ENCODE peak calls at places on chromosomes 12 and 14, in four cellular contexts. F is stomach, K is AG04449, W is LNCaP clone FGC. J is an unnamed sample.

GRCh38 chr14:42140831-42141279 is 534.2 kb downstream of the LRFN5 start:
- DNase-seq in K (peak), F (no peak), W (no peak), J (no peak)

GRCh38 chr12:50066402-50066801 is 9.0 kb downstream of the ASIC1 start:
- DNase-seq in W (no peak), K (peak), F (no peak), J (no peak)

GRCh38 chr12:9244894-9245293 is 36.7 kb upstream of the PZP start:
- DNase-seq in K (no peak), W (no peak), F (no peak), J (peak)

GRCh38 chr12:25590021-25590721 is 37.1 kb upstream of the LMNTD1 start:
- DNase-seq in F (no peak), W (no peak), K (no peak), J (no peak)

GRCh38 chr14:88727057-88727456 is 65.7 kb downstream of the EML5 start:
- DNase-seq in F (no peak), K (no peak), W (no peak), J (no peak)

GRCh38 chr14:92950773-92951172 is 27.8 kb downstream of the CHGA start:
- DNase-seq in W (no peak), F (no peak), K (no peak), J (no peak)

GRCh38 chr14:48373993-48374392 is 698.6 kb upstream of the MDGA2 start:
- DNase-seq in F (no peak), W (no peak), K (no peak), J (no peak)

GRCh38 chr12:50589650-50590435 is 85.1 kb downstream of the DIP2B start:
- DNase-seq in K (peak), F (no peak), W (no peak), J (no peak)

GRCh38 chr12:116399055-116399454 is 121.6 kb upstream of the MED13L start:
- DNase-seq in K (no peak), W (no peak), F (no peak), J (no peak)

GRCh38 chr12:98388126-98388525 is 127.3 kb upstream of the TMPO start:
- DNase-seq in K (no peak), W (no peak), F (no peak), J (no peak)

GRCh38 chr12:101230547-101230946 is 20.5 kb upstream of the SLC5A8 start:
- DNase-seq in F (no peak), W (no peak), K (peak), J (no peak)

GRCh38 chr12:5507536-5507935 is 75.6 kb downstream of the NTF3 start:
- DNase-seq in F (no peak), K (no peak), W (no peak), J (no peak)

GRCh38 chr12:132213359-132214160 is 69.3 kb downstream of the NOC4L start:
- DNase-seq in W (no peak), F (no peak), K (no peak), J (no peak)

GRCh38 chr12:71900091-71900490 is 38.6 kb upstream of the TPH2 start:
- DNase-seq in K (no peak), F (no peak), W (no peak), J (no peak)

GRCh38 chr12:22276313-22276712 is 58.2 kb downstream of the ST8SIA1 start:
- DNase-seq in F (no peak), W (no peak), K (no peak), J (no peak)

GRCh38 chr14:69887740-69888657 is 8.8 kb downstream of the SMOC1 start:
- DNase-seq in K (no peak), F (no peak), W (no peak), J (no peak)

GRCh38 chr12:108955225-108955835 is 65.5 kb downstream of the SVOP start:
- DNase-seq in W (no peak), F (no peak), K (no peak), J (peak)

GRCh38 chr14:45251912-45252311 is 1.1 kb downstream of the MIS18BP1 start:
- DNase-seq in F (no peak), W (no peak), K (no peak), J (no peak)

GRCh38 chr12:57832966-57833365 is 13.6 kb downstream of the CTDSP2 start:
- DNase-seq in K (no peak), F (no peak), W (no peak), J (no peak)

GRCh38 chr12:67531051-67531450 is 117.5 kb upstream of the DYRK2 start:
- DNase-seq in F (no peak), K (no peak), W (no peak), J (no peak)

GRCh38 chr12:100566887-100567637 is 6.4 kb upstream of the GAS2L3 start:
- DNase-seq in F (no peak), K (no peak), W (no peak), J (peak)

GRCh38 chr12:65926119-65927004 is 102.1 kb downstream of the HMGA2 start:
- DNase-seq in W (no peak), K (no peak), F (no peak), J (no peak)

GRCh38 chr12:56947633-56948535 is 9.5 kb downstream of the RDH16 start:
- DNase-seq in W (no peak), F (no peak), K (no peak), J (no peak)

GRCh38 chr12:40911676-40912075 is 219.4 kb downstream of the CNTN1 start:
- DNase-seq in F (no peak), W (no peak), K (no peak), J (no peak)

GRCh38 chr12:80293759-80294158 is 150.3 kb upstream of the PTPRQ start:
- DNase-seq in F (no peak), K (no peak), W (no peak), J (no peak)

GRCh38 chr12:104549820-104550480 is 93.2 kb downstream of the CHST11 start:
- DNase-seq in K (no peak), W (no peak), F (no peak), J (no peak)

GRCh38 chr12:53623986-53624385 is 2.2 kb downstream of the ATF7 start:
- DNase-seq in F (no peak), W (no peak), K (no peak), J (peak)

GRCh38 chr14:58626441-58626840 is 11.3 kb upstream of the DACT1 start:
- DNase-seq in K (no peak), W (no peak), F (no peak), J (no peak)

GRCh38 chr14:96098309-96098998 is 59.3 kb downstream of the C14orf132 start:
- DNase-seq in W (peak), K (no peak), F (peak), J (peak)

GRCh38 chr14:24443053-24443683 is 592 bp upstream of the SDR39U1 start:
- DNase-seq in K (no peak), W (no peak), F (no peak), J (no peak)

GRCh38 chr14:24441904-24442239 is 704 bp downstream of the SDR39U1 start:
- DNase-seq in K (no peak), F (no peak), W (no peak), J (no peak)

GRCh38 chr14:24441485-24441884 is 1.1 kb downstream of the SDR39U1 start:
- DNase-seq in W (no peak), K (no peak), F (no peak), J (no peak)

GRCh38 chr14:24440606-24441399 is 1.8 kb downstream of the SDR39U1 start:
- DNase-seq in W (no peak), K (no peak), F (no peak), J (no peak)

DNA sequence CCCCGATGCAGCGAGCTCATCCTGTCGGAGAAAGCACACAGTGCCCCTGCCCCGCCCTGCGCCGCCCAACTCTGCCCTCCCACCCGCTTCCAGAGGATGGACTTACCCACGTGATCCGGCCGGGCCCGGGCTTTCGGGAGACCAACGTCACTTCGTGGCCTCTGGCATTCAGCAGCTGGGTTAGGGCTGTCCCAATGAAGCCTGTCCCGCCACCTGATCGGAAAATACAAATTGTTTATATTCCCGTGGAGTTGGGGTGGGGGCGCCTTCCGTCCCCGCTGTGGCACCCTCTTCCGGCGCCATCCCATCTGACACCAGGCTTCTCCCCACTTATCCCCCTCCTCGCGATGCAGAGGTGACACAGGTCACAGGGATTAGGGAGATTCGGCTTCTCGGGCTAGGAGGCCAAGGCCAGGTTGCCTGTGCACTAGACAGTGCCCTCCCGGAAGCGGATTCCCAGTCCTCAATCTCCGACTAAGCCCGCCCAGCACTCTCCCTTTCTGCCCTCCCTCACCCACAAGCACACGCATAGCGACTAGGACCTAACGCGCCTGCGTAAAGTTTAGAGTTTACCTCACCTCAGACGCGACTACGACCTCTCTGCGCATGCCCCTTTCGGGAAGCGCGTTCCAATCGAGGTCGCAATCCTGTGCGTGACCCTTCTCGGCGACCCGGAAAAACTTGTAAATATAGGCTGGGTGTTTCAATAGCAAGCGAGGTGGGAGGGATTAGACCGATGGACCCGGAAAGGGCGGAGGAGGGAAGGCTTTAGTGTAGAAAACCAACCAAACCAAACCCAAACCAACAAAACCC is at the start of gene SDR39U1:
- DNase-seq in W (peak), K (peak), F (peak), J (peak)
- TF ChIP-seq CTCF in W (no peak), K (no peak), F (no peak), J (peak)

GRCh38 chr14:22538671-22539228 is 50.3 kb downstream of the DAD1 start:
- DNase-seq in W (no peak), K (no peak), F (no peak), J (no peak)
- H3K4me3 ChIP-seq in W (no peak), K (no peak), F (no peak), J (no peak)

DNA sequence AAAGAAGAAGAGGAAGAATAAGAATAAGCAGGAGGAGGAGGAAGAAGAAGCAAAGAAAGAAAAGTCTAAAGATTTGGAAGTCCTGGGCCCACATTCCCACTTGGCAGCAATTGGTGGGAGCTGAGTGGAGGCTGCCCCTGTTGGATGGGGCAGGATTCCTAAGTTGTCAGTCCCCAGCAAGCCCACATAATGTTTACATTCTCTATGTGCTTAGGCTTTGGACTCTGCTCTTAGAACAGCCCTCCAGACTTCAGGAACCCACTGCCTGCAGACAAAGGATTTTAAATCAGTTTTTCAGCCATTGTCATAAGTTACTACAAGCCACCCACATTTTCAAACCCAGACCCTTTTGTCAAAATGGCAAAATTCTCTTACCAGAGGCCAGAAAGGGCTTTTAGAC is 92.0 kb downstream of the OTX2 start:
- DNase-seq in K (no peak), W (no peak), F (no peak), J (no peak)
- TF ChIP-seq CTCF in K (no peak), W (no peak), F (no peak), J (no peak)

GRCh38 chr12:96636895-96637294 is 147.5 kb downstream of the CFAP54 start:
- DNase-seq in F (no peak), W (no peak), K (no peak), J (no peak)

DNA sequence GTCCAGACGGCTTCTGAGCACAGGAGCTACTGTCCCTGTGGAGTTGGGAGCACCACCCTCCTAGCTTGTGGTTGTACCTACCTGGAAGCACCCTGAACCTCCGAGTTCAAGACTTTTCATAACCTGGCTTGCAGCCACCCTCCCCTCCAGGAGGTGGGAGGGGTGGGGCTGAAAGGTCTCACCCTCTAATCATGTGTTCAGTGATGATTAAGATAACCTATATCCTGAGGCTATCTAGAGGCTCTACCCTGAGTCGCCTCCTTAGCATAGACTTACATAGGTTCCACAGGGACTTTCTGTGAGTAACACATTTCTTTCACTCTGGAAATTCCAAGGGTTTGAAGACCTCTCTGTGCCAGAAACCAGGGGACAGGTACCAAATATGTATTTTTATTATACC is 146.5 kb downstream of the CFAP54 start:
- DNase-seq in W (no peak), F (no peak), K (no peak), J (no peak)
- H3K4me3 ChIP-seq in W (no peak), F (no peak), K (no peak), J (no peak)

DNA sequence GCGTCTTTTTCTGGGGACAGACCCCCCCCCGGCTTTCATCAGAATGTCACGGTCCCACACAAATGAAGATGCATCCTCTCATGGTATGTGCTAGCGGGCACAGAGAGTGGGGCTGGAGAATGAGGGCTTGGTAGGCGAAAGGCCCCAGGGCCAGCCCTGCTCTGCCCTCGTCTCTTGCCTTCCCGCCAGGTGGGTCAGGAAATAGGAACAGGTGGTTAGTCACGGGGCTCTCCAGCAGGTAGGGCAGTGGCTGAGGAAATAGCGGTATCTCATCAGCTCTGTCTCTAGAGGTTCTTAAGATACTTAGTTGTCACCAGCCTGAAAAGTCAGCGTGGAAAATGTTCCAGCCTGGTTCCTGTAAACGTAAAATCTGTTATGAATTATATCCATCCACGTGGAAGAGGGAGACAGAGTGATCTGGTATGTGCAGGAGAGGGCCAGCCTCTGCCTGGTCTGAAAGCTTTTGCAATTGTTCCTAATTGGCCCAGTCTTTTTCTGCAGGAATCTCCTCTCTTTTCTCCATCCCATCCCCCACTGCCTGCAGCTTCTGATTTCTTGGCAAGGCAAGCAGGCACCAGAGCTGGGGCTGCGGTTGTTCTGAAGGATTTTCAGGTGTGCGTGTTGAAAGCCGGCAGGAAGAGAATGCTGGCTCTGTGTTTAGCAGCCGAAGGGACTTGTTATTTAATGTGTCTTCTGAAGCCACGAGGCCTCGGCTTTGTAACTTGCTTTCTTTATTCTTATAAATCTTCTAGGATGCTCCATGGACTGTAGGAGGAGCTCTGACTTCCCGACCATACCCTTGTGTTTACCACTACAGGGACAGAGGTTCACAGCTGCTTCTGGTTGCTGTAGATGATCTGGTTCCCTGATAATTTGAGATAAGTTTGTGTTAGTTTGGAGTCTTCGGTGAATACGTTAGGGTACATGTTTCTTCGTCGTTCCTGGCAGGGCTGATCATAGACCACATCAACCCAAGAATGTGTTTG is 131.1 kb downstream of the CACNA1C start:
- DNase-seq in K (peak), F (no peak), W (no peak), J (no peak)
- TF ChIP-seq CTCF in K (peak), F (no peak), W (no peak), J (no peak)

GRCh38 chr12:106345739-106346138 is 11.8 kb upstream of the POLR3B start:
- DNase-seq in W (peak), K (no peak), F (peak), J (peak)

GRCh38 chr12:106342397-106343212 is 14.9 kb upstream of the POLR3B start:
- DNase-seq in K (no peak), F (peak), W (peak), J (peak)

GRCh38 chr12:106341086-106341879 is 16.3 kb upstream of the POLR3B start:
- DNase-seq in W (no peak), K (no peak), F (no peak), J (no peak)

GRCh38 chr12:106348411-106348810 is 9.1 kb upstream of the POLR3B start:
- DNase-seq in K (no peak), F (no peak), W (no peak), J (no peak)

GRCh38 chr12:106343213-106343509 is 14.4 kb upstream of the POLR3B start:
- DNase-seq in F (no peak), K (no peak), W (no peak), J (no peak)
- H3K4me3 ChIP-seq in F (no peak), K (no peak), W (no peak), J (no peak)

J was measured in body of pancreas.